ENCODE peak calls at places on chromosomes 16 and 17, in five cellular contexts. One of them, this sample, is unnamed.

GRCh38 chr17:50204431-50204830 is 3.0 kb upstream of the COL1A1 start:
- DNase-seq in breast epithelium: no peak
- DNase-seq in IMR-90: no peak
- DNase-seq in BE2C: no peak
- DNase-seq in GM10248: no peak
- DNase-seq in this sample: no peak

GRCh38 chr17:70929226-70929625 is 759.9 kb downstream of the KCNJ2 start:
- DNase-seq in BE2C: no peak
- DNase-seq in IMR-90: peak; percentile 16
- DNase-seq in GM10248: no peak
- DNase-seq in breast epithelium: no peak
- DNase-seq in this sample: no peak

GRCh38 chr17:71224824-71225575 is 895.8 kb upstream of the SOX9 start:
- DNase-seq in IMR-90: no peak
- DNase-seq in breast epithelium: no peak
- DNase-seq in GM10248: no peak
- DNase-seq in BE2C: peak; percentile 85
- DNase-seq in this sample: no peak

GRCh38 chr16:88692861-88693260 is 6.6 kb upstream of the SNAI3 start:
- DNase-seq in breast epithelium: no peak
- DNase-seq in GM10248: no peak
- DNase-seq in IMR-90: no peak
- DNase-seq in BE2C: no peak
- DNase-seq in this sample: no peak

GRCh38 chr17:40559016-40559853 is 6.0 kb downstream of the CCR7 start:
- DNase-seq in BE2C: no peak
- DNase-seq in GM10248: no peak
- DNase-seq in breast epithelium: peak; percentile 82
- DNase-seq in IMR-90: no peak
- DNase-seq in this sample: no peak

GRCh38 chr17:50268632-50269287 is 5.5 kb upstream of the TMEM92 start:
- DNase-seq in breast epithelium: peak; percentile 33
- DNase-seq in GM10248: no peak
- DNase-seq in BE2C: no peak
- DNase-seq in IMR-90: peak; percentile 51
- DNase-seq in this sample: no peak

GRCh38 chr16:89864421-89864820 is 9.0 kb upstream of the TCF25 start:
- DNase-seq in BE2C: no peak
- DNase-seq in IMR-90: peak; percentile 13
- DNase-seq in breast epithelium: no peak
- DNase-seq in GM10248: no peak
- DNase-seq in this sample: no peak

GRCh38 chr17:44793885-44794698 is 35.3 kb downstream of the ADAM11 start:
- DNase-seq in BE2C: no peak
- DNase-seq in breast epithelium: no peak
- DNase-seq in IMR-90: no peak
- DNase-seq in GM10248: no peak
- DNase-seq in this sample: no peak

GRCh38 chr16:89123001-89123830 is 29.6 kb downstream of the ACSF3 start:
- DNase-seq in GM10248: no peak
- DNase-seq in BE2C: no peak
- DNase-seq in IMR-90: no peak
- DNase-seq in breast epithelium: no peak
- DNase-seq in this sample: no peak

GRCh38 chr17:80960797-80961452 is 30.7 kb upstream of the CHMP6 start:
- DNase-seq in GM10248: no peak
- DNase-seq in BE2C: no peak
- DNase-seq in IMR-90: no peak
- DNase-seq in breast epithelium: no peak
- DNase-seq in this sample: no peak

GRCh38 chr16:49638696-49639629 is 216.9 kb downstream of the ZNF423 start:
- DNase-seq in GM10248: no peak
- DNase-seq in IMR-90: peak; percentile 12
- DNase-seq in breast epithelium: no peak
- DNase-seq in BE2C: no peak
- DNase-seq in this sample: no peak

GRCh38 chr16:15849209-15849981 is 7.4 kb downstream of the MYH11 start:
- DNase-seq in breast epithelium: no peak
- DNase-seq in GM10248: no peak
- DNase-seq in IMR-90: no peak
- DNase-seq in BE2C: no peak
- DNase-seq in this sample: no peak

GRCh38 chr16:20814761-20815160 is 8.4 kb downstream of the REXO5 start:
- DNase-seq in breast epithelium: no peak
- DNase-seq in IMR-90: peak; percentile 0
- DNase-seq in GM10248: no peak
- DNase-seq in BE2C: no peak
- DNase-seq in this sample: no peak

GRCh38 chr17:75764417-75764710 is 628 bp downstream of the GALK1 start:
- DNase-seq in GM10248: no peak
- DNase-seq in BE2C: no peak
- DNase-seq in breast epithelium: no peak
- DNase-seq in IMR-90: no peak
- DNase-seq in this sample: no peak

GRCh38 chr16:68236804-68237242 is 896 bp upstream of the ESRP2 start:
- DNase-seq in breast epithelium: no peak
- DNase-seq in BE2C: no peak
- DNase-seq in GM10248: peak; percentile 45
- DNase-seq in IMR-90: no peak
- DNase-seq in this sample: no peak

GRCh38 chr17:78923660-78924453 is 1.3 kb downstream of the TIMP2 start:
- DNase-seq in BE2C: no peak
- DNase-seq in breast epithelium: peak; percentile 82
- DNase-seq in GM10248: peak; percentile 78
- DNase-seq in IMR-90: no peak
- DNase-seq in this sample: no peak

GRCh38 chr16:67648764-67649407 is 3.9 kb downstream of the CARMIL2 start:
- DNase-seq in IMR-90: no peak
- DNase-seq in breast epithelium: no peak
- DNase-seq in BE2C: no peak
- DNase-seq in GM10248: no peak
- DNase-seq in this sample: no peak

GRCh38 chr16:87288753-87289362 is 28.3 kb downstream of the C16orf95 start:
- DNase-seq in GM10248: no peak
- DNase-seq in breast epithelium: no peak
- DNase-seq in IMR-90: peak; percentile 92
- DNase-seq in BE2C: no peak
- DNase-seq in this sample: peak; percentile 40

GRCh38 chr17:70622382-70623260 is 453.3 kb downstream of the KCNJ2 start:
- DNase-seq in BE2C: peak; percentile 67
- DNase-seq in IMR-90: peak; percentile 18
- DNase-seq in breast epithelium: no peak
- DNase-seq in GM10248: peak; percentile 32
- DNase-seq in this sample: no peak

GRCh38 chr17:40646791-40647548 is 648 bp downstream of the SMARCE1 start:
- DNase-seq in IMR-90: peak; percentile 43
- DNase-seq in BE2C: peak; percentile 36
- DNase-seq in breast epithelium: no peak
- DNase-seq in GM10248: peak; percentile 60
- DNase-seq in this sample: peak; percentile 15

GRCh38 chr16:19223235-19223847 is 55.3 kb downstream of the SYT17 start:
- DNase-seq in BE2C: peak; percentile 45
- DNase-seq in GM10248: no peak
- DNase-seq in breast epithelium: no peak
- DNase-seq in IMR-90: peak; percentile 4
- DNase-seq in this sample: no peak

GRCh38 chr17:44348234-44348987 is 3.3 kb downstream of the GRN start:
- DNase-seq in BE2C: no peak
- DNase-seq in IMR-90: peak; percentile 57
- DNase-seq in breast epithelium: no peak
- DNase-seq in GM10248: peak; percentile 81
- DNase-seq in this sample: no peak

GRCh38 chr17:58585554-58585953 is 71.1 kb upstream of the MTMR4 start:
- DNase-seq in breast epithelium: no peak
- DNase-seq in BE2C: no peak
- DNase-seq in IMR-90: no peak
- DNase-seq in GM10248: no peak
- DNase-seq in this sample: no peak

GRCh38 chr16:21602785-21603184 is 3.4 kb downstream of the METTL9 start:
- DNase-seq in GM10248: no peak
- DNase-seq in IMR-90: no peak
- DNase-seq in BE2C: no peak
- DNase-seq in breast epithelium: no peak
- DNase-seq in this sample: no peak

GRCh38 chr16:48113471-48113870 is 42.3 kb downstream of the ABCC12 start:
- DNase-seq in IMR-90: no peak
- DNase-seq in BE2C: no peak
- DNase-seq in GM10248: no peak
- DNase-seq in breast epithelium: no peak
- DNase-seq in this sample: no peak
- TF ChIP-seq CTCF in IMR-90: no peak
- TF ChIP-seq CTCF in BE2C: no peak
- TF ChIP-seq CTCF in GM10248: peak; percentile 42
- TF ChIP-seq CTCF in breast epithelium: no peak
- TF ChIP-seq CTCF in this sample: no peak

GRCh38 chr17:38671939-38672720 is 2.6 kb downstream of the EPOP start:
- DNase-seq in BE2C: no peak
- DNase-seq in GM10248: no peak
- DNase-seq in breast epithelium: no peak
- DNase-seq in IMR-90: no peak
- DNase-seq in this sample: no peak

GRCh38 chr17:38673714-38674012 is 1.1 kb downstream of the EPOP start:
- DNase-seq in IMR-90: no peak
- DNase-seq in BE2C: no peak
- DNase-seq in breast epithelium: no peak
- DNase-seq in GM10248: no peak
- DNase-seq in this sample: no peak

GRCh38 chr17:38674749-38675615 is at the start of gene EPOP:
- DNase-seq in IMR-90: peak; percentile 76
- DNase-seq in GM10248: peak; percentile 94
- DNase-seq in BE2C: peak; percentile 96
- DNase-seq in breast epithelium: peak; percentile 85
- DNase-seq in this sample: peak; percentile 56

GRCh38 chr17:38672788-38673713 is 1.7 kb downstream of the EPOP start:
- DNase-seq in breast epithelium: no peak
- DNase-seq in IMR-90: no peak
- DNase-seq in GM10248: no peak
- DNase-seq in BE2C: no peak
- DNase-seq in this sample: no peak

GRCh38 chr17:38674013-38674748 is 576 bp downstream of the EPOP start:
- DNase-seq in IMR-90: no peak
- DNase-seq in breast epithelium: no peak
- DNase-seq in BE2C: peak; percentile 38
- DNase-seq in GM10248: no peak
- DNase-seq in this sample: no peak
- TF ChIP-seq CTCF in IMR-90: no peak
- TF ChIP-seq CTCF in breast epithelium: no peak
- TF ChIP-seq CTCF in BE2C: no peak
- TF ChIP-seq CTCF in GM10248: peak; percentile 22
- TF ChIP-seq CTCF in this sample: no peak

GRCh38 chr16:23048164-23048563 is 101.1 kb downstream of the USP31 start:
- DNase-seq in IMR-90: no peak
- DNase-seq in BE2C: no peak
- DNase-seq in breast epithelium: no peak
- DNase-seq in GM10248: no peak
- DNase-seq in this sample: no peak
- TF ChIP-seq CTCF in IMR-90: no peak
- TF ChIP-seq CTCF in BE2C: peak; percentile 41
- TF ChIP-seq CTCF in breast epithelium: no peak
- TF ChIP-seq CTCF in GM10248: no peak
- TF ChIP-seq CTCF in this sample: no peak

DNA sequence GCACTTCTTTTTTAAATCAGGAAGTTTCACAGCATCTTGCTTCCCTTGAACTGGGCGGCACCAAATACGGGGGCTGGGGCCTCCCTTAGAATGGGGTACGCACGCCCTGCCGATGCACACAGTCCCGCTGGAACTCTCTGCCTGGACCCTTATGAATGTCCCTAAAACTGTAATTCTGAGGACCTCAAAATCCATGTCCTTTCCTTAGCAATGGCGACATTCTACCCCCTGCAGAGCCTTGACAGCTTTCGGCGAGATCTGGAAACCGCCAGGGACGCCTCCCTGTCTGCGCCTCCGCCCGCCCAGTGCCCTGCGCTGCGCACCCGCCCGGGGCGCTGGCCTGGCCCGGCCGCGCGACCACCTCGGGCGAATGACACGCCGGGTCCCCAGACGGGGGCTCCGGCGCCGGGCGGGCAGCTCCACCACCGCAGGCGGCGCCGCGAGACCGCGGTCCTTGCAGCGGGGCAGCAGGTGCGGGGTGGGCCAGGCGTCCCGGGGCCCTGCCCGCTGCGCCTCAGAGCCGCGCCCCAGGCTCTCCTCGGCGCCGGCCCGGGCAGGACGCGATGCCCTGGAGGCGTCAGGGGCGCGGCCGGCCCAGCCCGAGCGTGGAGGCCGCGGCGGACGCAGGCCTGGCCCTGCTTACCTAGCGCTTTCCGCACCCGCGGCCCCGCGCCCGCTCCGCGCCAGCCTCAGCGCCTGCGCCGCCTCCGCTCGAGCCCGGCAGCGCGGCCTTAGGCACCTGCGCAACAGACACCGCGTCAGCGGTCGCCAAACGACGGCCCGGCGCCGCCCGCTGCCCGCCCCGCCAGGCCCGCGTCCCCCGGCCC is 548 bp downstream of the HAGH start:
- DNase-seq in BE2C: no peak
- DNase-seq in GM10248: peak; percentile 88
- DNase-seq in breast epithelium: no peak
- DNase-seq in IMR-90: peak; percentile 48
- DNase-seq in this sample: no peak
- TF ChIP-seq CTCF in BE2C: no peak
- TF ChIP-seq CTCF in GM10248: no peak
- TF ChIP-seq CTCF in breast epithelium: no peak
- TF ChIP-seq CTCF in IMR-90: peak; percentile 7
- TF ChIP-seq CTCF in this sample: no peak

This sample was measured in AG09319.